ENCODE peak calls at places on chromosomes 16 and 17, in ten cellular contexts. A is germinal center; C is stimulated activated CD4-positive, alpha-beta T cell treated with anti-CD3 and anti-CD28 coated beads, TNF-alpha, amount 100 ng/mL, for 48 hours; U is WERI-Rb-1; X is activated T-cell treated with anti-CD3 and anti-CD28 coated beads, Interleukin-2, amount 50 U/mL, for 72 hours; G is heart left ventricle; W is heart right ventricle; E is AG04449; F is activated effector memory CD4-positive, alpha-beta T cell treated with Interleukin-2 at 50 U/mL for 16 hours; I is Caki2. D is an unnamed sample.

GRCh38 chr16:66290431-66290830 is 76.1 kb upstream of the CDH5 start:
- DNase-seq in A (no peak), C (no peak), U (no peak), X (no peak), G (no peak), W (no peak), E (no peak), F (no peak), I (no peak), D (no peak)

GRCh38 chr16:50305441-50306061 is 39.2 kb downstream of the ADCY7 start:
- DNase-seq in A (no peak), C (no peak), U (no peak), X (no peak), G (no peak), W (no peak), E (no peak), F (no peak), I (no peak), D (no peak)

GRCh38 chr17:13797863-13798262 is 196.1 kb upstream of the HS3ST3A1 start:
- DNase-seq in A (no peak), C (no peak), U (no peak), X (no peak), G (no peak), W (no peak), E (no peak), F (no peak), I (no peak), D (no peak)

GRCh38 chr16:10122546-10122945 is 59.7 kb downstream of the GRIN2A start:
- DNase-seq in A (no peak), C (no peak), U (peak), X (no peak), G (no peak), W (no peak), E (no peak), F (no peak), I (no peak), D (no peak)

GRCh38 chr16:17723735-17724134 is 253.0 kb upstream of the XYLT1 start:
- DNase-seq in A (no peak), C (no peak), U (no peak), X (no peak), G (no peak), W (no peak), E (peak), F (no peak), I (no peak), D (no peak)

GRCh38 chr17:80791758-80792284 is 199.8 kb upstream of the CHMP6 start:
- DNase-seq in A (no peak), C (peak), U (no peak), X (peak), G (peak), W (peak), E (peak), F (peak), I (peak), D (no peak)

GRCh38 chr16:81275064-81275532 is 36.6 kb downstream of the BCO1 start:
- DNase-seq in A (no peak), C (no peak), U (no peak), X (no peak), G (no peak), W (no peak), E (no peak), F (no peak), I (no peak), D (no peak)

GRCh38 chr17:956905-957304 is 22.7 kb downstream of the NXN start:
- DNase-seq in A (no peak), C (no peak), U (no peak), X (no peak), G (no peak), W (no peak), E (no peak), F (no peak), I (peak), D (no peak)

GRCh38 chr17:40315206-40315605 is 6.2 kb downstream of the RARA start:
- DNase-seq in A (no peak), C (no peak), U (no peak), X (no peak), G (no peak), W (no peak), E (no peak), F (no peak), I (no peak), D (no peak)

GRCh38 chr16:19348578-19349315 is 63.2 kb downstream of the CLEC19A start:
- DNase-seq in A (no peak), C (no peak), U (peak), X (no peak), G (no peak), W (no peak), E (no peak), F (no peak), I (no peak), D (no peak)

GRCh38 chr17:79843917-79844815 is 4.9 kb upstream of the CBX4 start:
- DNase-seq in A (no peak), C (no peak), U (peak), X (no peak), G (peak), W (peak), E (no peak), F (no peak), I (peak), D (no peak)

GRCh38 chr16:64089697-64090096 is 1032.2 kb downstream of the CDH11 start:
- DNase-seq in A (no peak), C (no peak), U (peak), X (no peak), G (no peak), W (peak), E (no peak), F (no peak), I (peak), D (peak)

GRCh38 chr16:71924710-71925109 is 29.4 kb downstream of the IST1 start:
- DNase-seq in A (no peak), C (no peak), U (no peak), X (no peak), G (no peak), W (no peak), E (no peak), F (no peak), I (no peak), D (no peak)

GRCh38 chr17:62704381-62704971 is 77.0 kb downstream of the MRC2 start:
- DNase-seq in A (no peak), C (no peak), U (peak), X (no peak), G (peak), W (no peak), E (no peak), F (no peak), I (peak), D (no peak)

GRCh38 chr16:17252064-17252463 is 218.7 kb downstream of the XYLT1 start:
- DNase-seq in A (no peak), C (no peak), U (no peak), X (no peak), G (no peak), W (no peak), E (no peak), F (no peak), I (no peak), D (no peak)

GRCh38 chr17:7704601-7705268 is at the start of gene EFNB3:
- DNase-seq in A (no peak), C (no peak), U (peak), X (no peak), G (no peak), W (no peak), E (no peak), F (no peak), I (no peak), D (no peak)

GRCh38 chr17:76137351-76138233 is 3.5 kb downstream of the FOXJ1 start:
- DNase-seq in A (no peak), C (no peak), U (no peak), X (no peak), G (no peak), W (no peak), E (no peak), F (no peak), I (no peak), D (no peak)

GRCh38 chr17:59829217-59830006 is 63.3 kb downstream of the TUBD1 start:
- DNase-seq in A (peak), C (no peak), U (no peak), X (peak), G (peak), W (peak), E (peak), F (no peak), I (peak), D (no peak)